ENCODE peak calls at places on chromosome 5, in eight cellular contexts. One of them, this sample, is unnamed.

GRCh38 chr5:151557951-151558350 is 33.2 kb downstream of the FAT2 start:
- DNase-seq in left lung: no peak
- DNase-seq in thyroid gland: no peak
- DNase-seq in WERI-Rb-1: no peak
- DNase-seq in dorsolateral prefrontal cortex: no peak
- DNase-seq in AG04450: no peak
- DNase-seq in NB4: no peak
- DNase-seq in upper lobe of right lung: no peak
- DNase-seq in this sample: no peak

GRCh38 chr5:123937230-123937629 is 425.3 kb downstream of the CSNK1G3 start:
- DNase-seq in left lung: no peak
- DNase-seq in thyroid gland: no peak
- DNase-seq in WERI-Rb-1: peak; percentile 76
- DNase-seq in dorsolateral prefrontal cortex: no peak
- DNase-seq in AG04450: no peak
- DNase-seq in NB4: peak; percentile 52
- DNase-seq in upper lobe of right lung: no peak
- DNase-seq in this sample: peak; percentile 73

GRCh38 chr5:68110264-68110663 is 105.3 kb upstream of the PIK3R1 start:
- DNase-seq in left lung: no peak
- DNase-seq in thyroid gland: no peak
- DNase-seq in WERI-Rb-1: no peak
- DNase-seq in dorsolateral prefrontal cortex: no peak
- DNase-seq in AG04450: no peak
- DNase-seq in NB4: no peak
- DNase-seq in upper lobe of right lung: no peak
- DNase-seq in this sample: no peak

GRCh38 chr5:61228229-61228628 is 66.0 kb upstream of the SMIM15 start:
- DNase-seq in left lung: no peak
- DNase-seq in thyroid gland: peak; percentile 72
- DNase-seq in WERI-Rb-1: no peak
- DNase-seq in dorsolateral prefrontal cortex: no peak
- DNase-seq in AG04450: no peak
- DNase-seq in NB4: no peak
- DNase-seq in upper lobe of right lung: no peak
- DNase-seq in this sample: peak; percentile 27

GRCh38 chr5:162154242-162154641 is 86.7 kb downstream of the GABRG2 start:
- DNase-seq in left lung: no peak
- DNase-seq in thyroid gland: no peak
- DNase-seq in WERI-Rb-1: no peak
- DNase-seq in dorsolateral prefrontal cortex: no peak
- DNase-seq in AG04450: no peak
- DNase-seq in NB4: no peak
- DNase-seq in upper lobe of right lung: no peak
- DNase-seq in this sample: no peak

GRCh38 chr5:20370061-20370460 is 382.1 kb upstream of the CDH18 start:
- DNase-seq in left lung: no peak
- DNase-seq in thyroid gland: no peak
- DNase-seq in WERI-Rb-1: no peak
- DNase-seq in dorsolateral prefrontal cortex: no peak
- DNase-seq in AG04450: no peak
- DNase-seq in NB4: no peak
- DNase-seq in upper lobe of right lung: no peak
- DNase-seq in this sample: no peak

GRCh38 chr5:173452098-173452497 is 123.9 kb upstream of the STC2 start:
- DNase-seq in left lung: no peak
- DNase-seq in thyroid gland: no peak
- DNase-seq in WERI-Rb-1: no peak
- DNase-seq in dorsolateral prefrontal cortex: no peak
- DNase-seq in AG04450: no peak
- DNase-seq in NB4: peak; percentile 90
- DNase-seq in upper lobe of right lung: no peak
- DNase-seq in this sample: no peak

GRCh38 chr5:116518423-116518822 is 56.2 kb downstream of the SEMA6A start:
- DNase-seq in left lung: no peak
- DNase-seq in thyroid gland: no peak
- DNase-seq in WERI-Rb-1: no peak
- DNase-seq in dorsolateral prefrontal cortex: no peak
- DNase-seq in AG04450: no peak
- DNase-seq in NB4: no peak
- DNase-seq in upper lobe of right lung: no peak
- DNase-seq in this sample: no peak

GRCh38 chr5:15463231-15463630 is 36.7 kb upstream of the FBXL7 start:
- DNase-seq in left lung: no peak
- DNase-seq in thyroid gland: no peak
- DNase-seq in WERI-Rb-1: no peak
- DNase-seq in dorsolateral prefrontal cortex: no peak
- DNase-seq in AG04450: peak; percentile 3
- DNase-seq in NB4: no peak
- DNase-seq in upper lobe of right lung: no peak
- DNase-seq in this sample: peak; percentile 53

GRCh38 chr5:56229106-56229505 is 4.0 kb downstream of the ANKRD55 start:
- DNase-seq in left lung: no peak
- DNase-seq in thyroid gland: no peak
- DNase-seq in WERI-Rb-1: no peak
- DNase-seq in dorsolateral prefrontal cortex: no peak
- DNase-seq in AG04450: no peak
- DNase-seq in NB4: no peak
- DNase-seq in upper lobe of right lung: no peak
- DNase-seq in this sample: no peak

GRCh38 chr5:172377856-172378255 is 76.5 kb downstream of the SH3PXD2B start:
- DNase-seq in left lung: no peak
- DNase-seq in thyroid gland: no peak
- DNase-seq in WERI-Rb-1: no peak
- DNase-seq in dorsolateral prefrontal cortex: peak; percentile 43
- DNase-seq in AG04450: no peak
- DNase-seq in NB4: peak; percentile 40
- DNase-seq in upper lobe of right lung: no peak
- DNase-seq in this sample: no peak

GRCh38 chr5:88882321-88883038 is 504 bp downstream of the MEF2C start:
- DNase-seq in left lung: no peak
- DNase-seq in thyroid gland: no peak
- DNase-seq in WERI-Rb-1: no peak
- DNase-seq in dorsolateral prefrontal cortex: no peak
- DNase-seq in AG04450: no peak
- DNase-seq in NB4: no peak
- DNase-seq in upper lobe of right lung: no peak
- DNase-seq in this sample: peak; percentile 45

GRCh38 chr5:43421450-43422133 is 9.4 kb upstream of the CCL28 start:
- DNase-seq in left lung: no peak
- DNase-seq in thyroid gland: no peak
- DNase-seq in WERI-Rb-1: no peak
- DNase-seq in dorsolateral prefrontal cortex: no peak
- DNase-seq in AG04450: no peak
- DNase-seq in NB4: no peak
- DNase-seq in upper lobe of right lung: no peak
- DNase-seq in this sample: peak; percentile 34

GRCh38 chr5:138065102-138065501 is 18.7 kb upstream of the WNT8A start:
- DNase-seq in left lung: no peak
- DNase-seq in thyroid gland: no peak
- DNase-seq in WERI-Rb-1: no peak
- DNase-seq in dorsolateral prefrontal cortex: no peak
- DNase-seq in AG04450: no peak
- DNase-seq in NB4: peak; percentile 24
- DNase-seq in upper lobe of right lung: no peak
- DNase-seq in this sample: no peak

GRCh38 chr5:56761486-56761885 is 53.9 kb upstream of the MAP3K1 start:
- DNase-seq in left lung: no peak
- DNase-seq in thyroid gland: no peak
- DNase-seq in WERI-Rb-1: no peak
- DNase-seq in dorsolateral prefrontal cortex: no peak
- DNase-seq in AG04450: no peak
- DNase-seq in NB4: no peak
- DNase-seq in upper lobe of right lung: no peak
- DNase-seq in this sample: no peak

GRCh38 chr5:86909896-86910295 is 292.2 kb downstream of the COX7C start:
- DNase-seq in left lung: no peak
- DNase-seq in thyroid gland: no peak
- DNase-seq in WERI-Rb-1: no peak
- DNase-seq in dorsolateral prefrontal cortex: no peak
- DNase-seq in AG04450: no peak
- DNase-seq in NB4: no peak
- DNase-seq in upper lobe of right lung: no peak
- DNase-seq in this sample: peak; percentile 51

GRCh38 chr5:55232985-55233928 is at the start of gene CCNO:
- DNase-seq in left lung: peak; percentile 88
- DNase-seq in thyroid gland: peak; percentile 91
- DNase-seq in WERI-Rb-1: peak; percentile 75
- DNase-seq in dorsolateral prefrontal cortex: peak; percentile 63
- DNase-seq in AG04450: no peak
- DNase-seq in NB4: peak; percentile 83
- DNase-seq in upper lobe of right lung: peak; percentile 81
- DNase-seq in this sample: peak; percentile 61

GRCh38 chr5:142602720-142603245 is 83.1 kb downstream of the FGF1 start:
- DNase-seq in left lung: no peak
- DNase-seq in thyroid gland: no peak
- DNase-seq in WERI-Rb-1: no peak
- DNase-seq in dorsolateral prefrontal cortex: no peak
- DNase-seq in AG04450: no peak
- DNase-seq in NB4: no peak
- DNase-seq in upper lobe of right lung: no peak
- DNase-seq in this sample: no peak

GRCh38 chr5:142600092-142600491 is 85.8 kb downstream of the FGF1 start:
- DNase-seq in left lung: no peak
- DNase-seq in thyroid gland: peak; percentile 8
- DNase-seq in WERI-Rb-1: no peak
- DNase-seq in dorsolateral prefrontal cortex: no peak
- DNase-seq in AG04450: no peak
- DNase-seq in NB4: no peak
- DNase-seq in upper lobe of right lung: no peak
- DNase-seq in this sample: no peak

GRCh38 chr5:142598338-142598700 is 87.6 kb downstream of the FGF1 start:
- DNase-seq in left lung: no peak
- DNase-seq in thyroid gland: no peak
- DNase-seq in WERI-Rb-1: no peak
- DNase-seq in dorsolateral prefrontal cortex: no peak
- DNase-seq in AG04450: no peak
- DNase-seq in NB4: no peak
- DNase-seq in upper lobe of right lung: no peak
- DNase-seq in this sample: no peak

GRCh38 chr5:142601432-142601831 is 84.5 kb downstream of the FGF1 start:
- DNase-seq in left lung: no peak
- DNase-seq in thyroid gland: no peak
- DNase-seq in WERI-Rb-1: peak; percentile 31
- DNase-seq in dorsolateral prefrontal cortex: no peak
- DNase-seq in AG04450: no peak
- DNase-seq in NB4: peak; percentile 25
- DNase-seq in upper lobe of right lung: no peak
- DNase-seq in this sample: no peak

DNA sequence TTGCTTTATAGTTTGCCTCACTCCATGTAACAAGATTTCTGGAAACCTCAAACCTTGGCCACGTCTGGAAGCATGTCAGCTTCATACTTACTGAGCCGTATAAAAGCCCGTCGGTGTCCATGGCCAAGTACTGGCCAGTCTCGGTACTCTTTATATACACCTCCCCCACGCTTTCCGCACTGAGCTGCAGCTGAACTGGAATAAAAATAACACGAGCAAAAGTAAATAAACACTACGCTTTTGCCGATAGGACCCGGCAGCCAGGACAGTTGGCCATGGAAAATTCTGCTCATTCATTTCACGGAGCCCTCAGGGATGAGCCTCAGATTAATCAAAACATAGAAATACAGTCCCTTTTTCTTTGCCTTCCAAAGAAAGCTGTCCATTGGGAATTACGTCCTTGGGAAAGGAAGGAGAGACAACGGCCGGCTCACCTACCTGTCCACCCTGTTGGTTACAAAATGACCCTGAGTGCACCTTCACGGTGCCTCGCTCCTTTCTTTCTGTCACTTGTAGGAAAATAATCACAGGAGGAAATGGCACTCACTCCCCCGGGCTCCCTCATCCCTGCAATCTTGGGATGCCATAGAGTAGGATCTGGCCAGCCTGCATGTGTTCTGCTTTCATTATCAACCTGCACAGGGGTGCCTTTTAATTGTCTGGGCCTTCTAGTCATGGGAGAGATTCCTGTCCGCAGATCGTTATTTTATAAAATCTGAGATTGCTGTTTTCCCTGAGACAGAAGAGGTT is 85.1 kb downstream of the FGF1 start:
- DNase-seq in left lung: no peak
- DNase-seq in thyroid gland: peak; percentile 89
- DNase-seq in WERI-Rb-1: no peak
- DNase-seq in dorsolateral prefrontal cortex: no peak
- DNase-seq in AG04450: peak; percentile 69
- DNase-seq in NB4: no peak
- DNase-seq in upper lobe of right lung: no peak
- DNase-seq in this sample: peak; percentile 71
- H3K4me3 ChIP-seq in left lung: no peak overlapping the region
- H3K4me3 ChIP-seq in thyroid gland: no peak overlapping the region
- H3K4me3 ChIP-seq in WERI-Rb-1: no peak overlapping the region
- H3K4me3 ChIP-seq in dorsolateral prefrontal cortex: peak overlapping the region; percentile 4
- H3K4me3 ChIP-seq in AG04450: peak overlapping the region; percentile 41
- H3K4me3 ChIP-seq in NB4: no peak overlapping the region
- H3K4me3 ChIP-seq in upper lobe of right lung: no peak overlapping the region
- H3K4me3 ChIP-seq in this sample: peak overlapping the region; percentile 27

GRCh38 chr5:1523480-1523792 is 324 bp downstream of the LPCAT1 start:
- DNase-seq in left lung: peak; percentile 85
- DNase-seq in thyroid gland: no peak
- DNase-seq in WERI-Rb-1: no peak
- DNase-seq in dorsolateral prefrontal cortex: no peak
- DNase-seq in AG04450: no peak
- DNase-seq in NB4: no peak
- DNase-seq in upper lobe of right lung: no peak
- DNase-seq in this sample: no peak
- H3K4me3 ChIP-seq in left lung: peak overlapping the region; percentile 67
- H3K4me3 ChIP-seq in thyroid gland: peak overlapping the region; percentile 71
- H3K4me3 ChIP-seq in WERI-Rb-1: peak overlapping the region; percentile 57
- H3K4me3 ChIP-seq in dorsolateral prefrontal cortex: peak overlapping the region; percentile 63
- H3K4me3 ChIP-seq in AG04450: peak overlapping the region; percentile 75
- H3K4me3 ChIP-seq in NB4: peak overlapping the region; percentile 62
- H3K4me3 ChIP-seq in upper lobe of right lung: peak overlapping the region; percentile 73
- H3K4me3 ChIP-seq in this sample: peak overlapping the region; percentile 81

GRCh38 chr5:167594750-167595149 is 696.7 kb upstream of the WWC1 start:
- DNase-seq in left lung: no peak
- DNase-seq in thyroid gland: no peak
- DNase-seq in WERI-Rb-1: no peak
- DNase-seq in dorsolateral prefrontal cortex: no peak
- DNase-seq in AG04450: no peak
- DNase-seq in NB4: no peak
- DNase-seq in upper lobe of right lung: no peak
- DNase-seq in this sample: no peak
- H3K4me3 ChIP-seq in left lung: no peak overlapping the region
- H3K4me3 ChIP-seq in thyroid gland: no peak overlapping the region
- H3K4me3 ChIP-seq in WERI-Rb-1: no peak overlapping the region
- H3K4me3 ChIP-seq in dorsolateral prefrontal cortex: no peak overlapping the region
- H3K4me3 ChIP-seq in AG04450: no peak overlapping the region
- H3K4me3 ChIP-seq in NB4: no peak overlapping the region
- H3K4me3 ChIP-seq in upper lobe of right lung: no peak overlapping the region
- H3K4me3 ChIP-seq in this sample: no peak overlapping the region

DNA sequence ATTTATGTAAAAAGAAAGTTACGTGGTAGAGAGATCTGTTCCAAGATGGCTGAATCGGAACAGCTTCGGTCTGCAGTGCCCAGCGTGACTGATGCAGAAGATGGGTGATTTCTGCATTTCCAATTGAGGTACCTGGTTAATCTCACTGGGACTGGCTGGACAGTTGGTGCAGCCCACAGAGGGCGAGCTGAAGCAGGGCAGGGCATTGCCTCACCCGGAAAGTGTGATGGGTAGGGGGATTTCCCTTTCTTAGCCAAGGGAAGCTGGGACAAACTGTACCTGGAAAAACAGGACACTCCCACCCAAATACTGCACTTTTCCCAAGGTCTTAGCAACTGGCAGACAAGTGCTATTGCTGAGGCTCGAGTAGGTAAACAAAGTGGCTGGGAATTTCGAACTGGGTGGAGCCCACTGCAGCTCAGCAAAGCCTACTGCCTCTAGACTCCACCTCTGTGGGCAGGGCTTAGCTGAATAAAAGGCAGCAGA is 13.1 kb upstream of the HSD17B4 start:
- DNase-seq in left lung: peak; percentile 59
- DNase-seq in thyroid gland: peak; percentile 54
- DNase-seq in WERI-Rb-1: no peak
- DNase-seq in dorsolateral prefrontal cortex: no peak
- DNase-seq in AG04450: no peak
- DNase-seq in NB4: peak; percentile 15
- DNase-seq in upper lobe of right lung: no peak
- DNase-seq in this sample: no peak
- H3K4me3 ChIP-seq in left lung: no peak overlapping the region
- H3K4me3 ChIP-seq in thyroid gland: no peak overlapping the region
- H3K4me3 ChIP-seq in WERI-Rb-1: no peak overlapping the region
- H3K4me3 ChIP-seq in dorsolateral prefrontal cortex: no peak overlapping the region
- H3K4me3 ChIP-seq in AG04450: no peak overlapping the region
- H3K4me3 ChIP-seq in NB4: peak overlapping the region; percentile 21
- H3K4me3 ChIP-seq in upper lobe of right lung: peak overlapping the region; percentile 8
- H3K4me3 ChIP-seq in this sample: peak overlapping the region; percentile 22

This sample was measured in fibroblast of the aortic adventitia.